ENCODE peak calls at places on chromosomes 7 and 10, in ten cellular contexts. One of them, this sample, is unnamed.

GRCh38 chr10:102384053-102384452 is 11.5 kb upstream of the NFKB2 start:
- DNase-seq in BJ: no peak
- DNase-seq in AG20443: no peak
- DNase-seq in EH: peak
- DNase-seq in activated effector memory CD4-positive, alpha-beta T cell treated with anti-CD3 and anti-CD28 coated beads, Interleukin-2, amount 50 U/mL, for 16 hours: no peak
- DNase-seq in EL: no peak
- DNase-seq in activated CD4-positive, alpha-beta T cell treated with anti-CD3 and anti-CD28 coated beads, Interleukin-2, amount 50 U/mL, for 1 hour: peak
- DNase-seq in fibroblast of lung: no peak
- DNase-seq in NCI-H2081: no peak
- DNase-seq in KG1: no peak
- DNase-seq in this sample: no peak

GRCh38 chr10:43259981-43260761 is 6.7 kb downstream of the RASGEF1A start:
- DNase-seq in EL: no peak
- DNase-seq in AG20443: peak
- DNase-seq in BJ: no peak
- DNase-seq in NCI-H2081: peak
- DNase-seq in KG1: peak
- DNase-seq in activated CD4-positive, alpha-beta T cell treated with anti-CD3 and anti-CD28 coated beads, Interleukin-2, amount 50 U/mL, for 1 hour: no peak
- DNase-seq in fibroblast of lung: no peak
- DNase-seq in EH: peak
- DNase-seq in activated effector memory CD4-positive, alpha-beta T cell treated with anti-CD3 and anti-CD28 coated beads, Interleukin-2, amount 50 U/mL, for 16 hours: peak
- DNase-seq in this sample: peak

GRCh38 chr10:68251146-68251545 is 19.2 kb upstream of the ATOH7 start:
- DNase-seq in KG1: no peak
- DNase-seq in activated effector memory CD4-positive, alpha-beta T cell treated with anti-CD3 and anti-CD28 coated beads, Interleukin-2, amount 50 U/mL, for 16 hours: no peak
- DNase-seq in NCI-H2081: no peak
- DNase-seq in AG20443: no peak
- DNase-seq in EH: no peak
- DNase-seq in BJ: no peak
- DNase-seq in EL: no peak
- DNase-seq in activated CD4-positive, alpha-beta T cell treated with anti-CD3 and anti-CD28 coated beads, Interleukin-2, amount 50 U/mL, for 1 hour: no peak
- DNase-seq in fibroblast of lung: no peak
- DNase-seq in this sample: no peak

GRCh38 chr7:27774717-27775328 is 34.9 kb downstream of the TAX1BP1 start:
- DNase-seq in activated effector memory CD4-positive, alpha-beta T cell treated with anti-CD3 and anti-CD28 coated beads, Interleukin-2, amount 50 U/mL, for 16 hours: no peak
- DNase-seq in EL: peak
- DNase-seq in BJ: no peak
- DNase-seq in fibroblast of lung: peak
- DNase-seq in KG1: no peak
- DNase-seq in NCI-H2081: no peak
- DNase-seq in activated CD4-positive, alpha-beta T cell treated with anti-CD3 and anti-CD28 coated beads, Interleukin-2, amount 50 U/mL, for 1 hour: no peak
- DNase-seq in AG20443: peak
- DNase-seq in EH: peak
- DNase-seq in this sample: peak

GRCh38 chr10:118543714-118544400 is 51.6 kb downstream of the PRLHR start:
- DNase-seq in NCI-H2081: peak
- DNase-seq in KG1: no peak
- DNase-seq in activated effector memory CD4-positive, alpha-beta T cell treated with anti-CD3 and anti-CD28 coated beads, Interleukin-2, amount 50 U/mL, for 16 hours: peak
- DNase-seq in BJ: no peak
- DNase-seq in EH: peak
- DNase-seq in activated CD4-positive, alpha-beta T cell treated with anti-CD3 and anti-CD28 coated beads, Interleukin-2, amount 50 U/mL, for 1 hour: peak
- DNase-seq in EL: peak
- DNase-seq in AG20443: peak
- DNase-seq in fibroblast of lung: peak
- DNase-seq in this sample: peak

GRCh38 chr7:145184956-145185355 is 349.1 kb upstream of the TPK1 start:
- DNase-seq in fibroblast of lung: no peak
- DNase-seq in activated CD4-positive, alpha-beta T cell treated with anti-CD3 and anti-CD28 coated beads, Interleukin-2, amount 50 U/mL, for 1 hour: no peak
- DNase-seq in BJ: no peak
- DNase-seq in NCI-H2081: no peak
- DNase-seq in EH: no peak
- DNase-seq in activated effector memory CD4-positive, alpha-beta T cell treated with anti-CD3 and anti-CD28 coated beads, Interleukin-2, amount 50 U/mL, for 16 hours: no peak
- DNase-seq in EL: no peak
- DNase-seq in AG20443: no peak
- DNase-seq in KG1: no peak
- DNase-seq in this sample: no peak

GRCh38 chr10:116043304-116043703 is 229.7 kb downstream of the GFRA1 start:
- DNase-seq in fibroblast of lung: no peak
- DNase-seq in NCI-H2081: no peak
- DNase-seq in activated effector memory CD4-positive, alpha-beta T cell treated with anti-CD3 and anti-CD28 coated beads, Interleukin-2, amount 50 U/mL, for 16 hours: no peak
- DNase-seq in activated CD4-positive, alpha-beta T cell treated with anti-CD3 and anti-CD28 coated beads, Interleukin-2, amount 50 U/mL, for 1 hour: no peak
- DNase-seq in KG1: no peak
- DNase-seq in EH: no peak
- DNase-seq in EL: no peak
- DNase-seq in BJ: no peak
- DNase-seq in AG20443: no peak
- DNase-seq in this sample: no peak

GRCh38 chr10:79354141-79354540 is 6.9 kb downstream of the PPIF start:
- DNase-seq in fibroblast of lung: no peak
- DNase-seq in EL: no peak
- DNase-seq in KG1: no peak
- DNase-seq in NCI-H2081: no peak
- DNase-seq in activated effector memory CD4-positive, alpha-beta T cell treated with anti-CD3 and anti-CD28 coated beads, Interleukin-2, amount 50 U/mL, for 16 hours: no peak
- DNase-seq in AG20443: no peak
- DNase-seq in BJ: no peak
- DNase-seq in EH: no peak
- DNase-seq in activated CD4-positive, alpha-beta T cell treated with anti-CD3 and anti-CD28 coated beads, Interleukin-2, amount 50 U/mL, for 1 hour: no peak
- DNase-seq in this sample: no peak

GRCh38 chr7:101633516-101633915 is 4.4 kb upstream of the MYL10 start:
- DNase-seq in KG1: no peak
- DNase-seq in EH: no peak
- DNase-seq in EL: no peak
- DNase-seq in fibroblast of lung: no peak
- DNase-seq in BJ: no peak
- DNase-seq in activated effector memory CD4-positive, alpha-beta T cell treated with anti-CD3 and anti-CD28 coated beads, Interleukin-2, amount 50 U/mL, for 16 hours: no peak
- DNase-seq in AG20443: no peak
- DNase-seq in NCI-H2081: no peak
- DNase-seq in activated CD4-positive, alpha-beta T cell treated with anti-CD3 and anti-CD28 coated beads, Interleukin-2, amount 50 U/mL, for 1 hour: no peak
- DNase-seq in this sample: no peak

GRCh38 chr7:23530901-23531793 is 634 bp downstream of the TRA2A start:
- DNase-seq in activated effector memory CD4-positive, alpha-beta T cell treated with anti-CD3 and anti-CD28 coated beads, Interleukin-2, amount 50 U/mL, for 16 hours: peak
- DNase-seq in KG1: no peak
- DNase-seq in BJ: no peak
- DNase-seq in AG20443: peak
- DNase-seq in EH: peak
- DNase-seq in activated CD4-positive, alpha-beta T cell treated with anti-CD3 and anti-CD28 coated beads, Interleukin-2, amount 50 U/mL, for 1 hour: peak
- DNase-seq in NCI-H2081: peak
- DNase-seq in EL: peak
- DNase-seq in fibroblast of lung: peak
- DNase-seq in this sample: peak

GRCh38 chr7:157969995-157970394 is 617.6 kb downstream of the PTPRN2 start:
- DNase-seq in AG20443: no peak
- DNase-seq in activated effector memory CD4-positive, alpha-beta T cell treated with anti-CD3 and anti-CD28 coated beads, Interleukin-2, amount 50 U/mL, for 16 hours: no peak
- DNase-seq in BJ: no peak
- DNase-seq in fibroblast of lung: no peak
- DNase-seq in KG1: no peak
- DNase-seq in EL: no peak
- DNase-seq in activated CD4-positive, alpha-beta T cell treated with anti-CD3 and anti-CD28 coated beads, Interleukin-2, amount 50 U/mL, for 1 hour: no peak
- DNase-seq in NCI-H2081: no peak
- DNase-seq in EH: no peak
- DNase-seq in this sample: no peak

GRCh38 chr7:5693529-5693928 is 87.9 kb downstream of the RNF216 start:
- DNase-seq in activated CD4-positive, alpha-beta T cell treated with anti-CD3 and anti-CD28 coated beads, Interleukin-2, amount 50 U/mL, for 1 hour: no peak
- DNase-seq in BJ: no peak
- DNase-seq in EH: peak
- DNase-seq in KG1: peak
- DNase-seq in EL: peak
- DNase-seq in NCI-H2081: no peak
- DNase-seq in fibroblast of lung: peak
- DNase-seq in activated effector memory CD4-positive, alpha-beta T cell treated with anti-CD3 and anti-CD28 coated beads, Interleukin-2, amount 50 U/mL, for 16 hours: peak
- DNase-seq in AG20443: no peak
- DNase-seq in this sample: no peak

GRCh38 chr7:90530263-90530662 is 60.8 kb downstream of the PTTG1IP2 start:
- DNase-seq in EL: peak
- DNase-seq in KG1: no peak
- DNase-seq in activated effector memory CD4-positive, alpha-beta T cell treated with anti-CD3 and anti-CD28 coated beads, Interleukin-2, amount 50 U/mL, for 16 hours: no peak
- DNase-seq in activated CD4-positive, alpha-beta T cell treated with anti-CD3 and anti-CD28 coated beads, Interleukin-2, amount 50 U/mL, for 1 hour: no peak
- DNase-seq in AG20443: peak
- DNase-seq in fibroblast of lung: peak
- DNase-seq in EH: peak
- DNase-seq in BJ: no peak
- DNase-seq in NCI-H2081: no peak
- DNase-seq in this sample: no peak

GRCh38 chr7:74051629-74052410 is 23.8 kb downstream of the ELN start:
- DNase-seq in NCI-H2081: peak
- DNase-seq in activated CD4-positive, alpha-beta T cell treated with anti-CD3 and anti-CD28 coated beads, Interleukin-2, amount 50 U/mL, for 1 hour: no peak
- DNase-seq in fibroblast of lung: no peak
- DNase-seq in BJ: no peak
- DNase-seq in AG20443: no peak
- DNase-seq in EL: peak
- DNase-seq in KG1: no peak
- DNase-seq in activated effector memory CD4-positive, alpha-beta T cell treated with anti-CD3 and anti-CD28 coated beads, Interleukin-2, amount 50 U/mL, for 16 hours: no peak
- DNase-seq in EH: peak
- DNase-seq in this sample: no peak

GRCh38 chr10:43851030-43851429 is 202.3 kb upstream of the ZNF32 start:
- DNase-seq in AG20443: no peak
- DNase-seq in EH: no peak
- DNase-seq in activated effector memory CD4-positive, alpha-beta T cell treated with anti-CD3 and anti-CD28 coated beads, Interleukin-2, amount 50 U/mL, for 16 hours: no peak
- DNase-seq in KG1: no peak
- DNase-seq in BJ: no peak
- DNase-seq in activated CD4-positive, alpha-beta T cell treated with anti-CD3 and anti-CD28 coated beads, Interleukin-2, amount 50 U/mL, for 1 hour: no peak
- DNase-seq in EL: no peak
- DNase-seq in NCI-H2081: no peak
- DNase-seq in fibroblast of lung: no peak
- DNase-seq in this sample: no peak

GRCh38 chr7:140525741-140526140 is 46.4 kb upstream of the MKRN1 start:
- DNase-seq in AG20443: peak
- DNase-seq in EL: no peak
- DNase-seq in EH: peak
- DNase-seq in KG1: no peak
- DNase-seq in BJ: peak
- DNase-seq in fibroblast of lung: peak
- DNase-seq in activated CD4-positive, alpha-beta T cell treated with anti-CD3 and anti-CD28 coated beads, Interleukin-2, amount 50 U/mL, for 1 hour: no peak
- DNase-seq in activated effector memory CD4-positive, alpha-beta T cell treated with anti-CD3 and anti-CD28 coated beads, Interleukin-2, amount 50 U/mL, for 16 hours: peak
- DNase-seq in NCI-H2081: no peak
- DNase-seq in this sample: no peak

GRCh38 chr7:86926732-86927131 is 132.7 kb downstream of the ELAPOR2 start:
- DNase-seq in EH: peak
- DNase-seq in KG1: peak
- DNase-seq in fibroblast of lung: peak
- DNase-seq in activated effector memory CD4-positive, alpha-beta T cell treated with anti-CD3 and anti-CD28 coated beads, Interleukin-2, amount 50 U/mL, for 16 hours: no peak
- DNase-seq in BJ: no peak
- DNase-seq in EL: peak
- DNase-seq in NCI-H2081: peak
- DNase-seq in AG20443: peak
- DNase-seq in activated CD4-positive, alpha-beta T cell treated with anti-CD3 and anti-CD28 coated beads, Interleukin-2, amount 50 U/mL, for 1 hour: no peak
- DNase-seq in this sample: peak

GRCh38 chr7:157786375-157787274 is 449.8 kb downstream of the DNAJB6 start:
- DNase-seq in EL: no peak
- DNase-seq in activated effector memory CD4-positive, alpha-beta T cell treated with anti-CD3 and anti-CD28 coated beads, Interleukin-2, amount 50 U/mL, for 16 hours: no peak
- DNase-seq in fibroblast of lung: no peak
- DNase-seq in NCI-H2081: no peak
- DNase-seq in AG20443: no peak
- DNase-seq in KG1: no peak
- DNase-seq in EH: no peak
- DNase-seq in activated CD4-positive, alpha-beta T cell treated with anti-CD3 and anti-CD28 coated beads, Interleukin-2, amount 50 U/mL, for 1 hour: no peak
- DNase-seq in BJ: no peak
- DNase-seq in this sample: no peak

GRCh38 chr7:157496426-157497275 is 159.8 kb downstream of the DNAJB6 start:
- DNase-seq in activated effector memory CD4-positive, alpha-beta T cell treated with anti-CD3 and anti-CD28 coated beads, Interleukin-2, amount 50 U/mL, for 16 hours: peak
- DNase-seq in BJ: no peak
- DNase-seq in fibroblast of lung: no peak
- DNase-seq in activated CD4-positive, alpha-beta T cell treated with anti-CD3 and anti-CD28 coated beads, Interleukin-2, amount 50 U/mL, for 1 hour: no peak
- DNase-seq in EL: no peak
- DNase-seq in KG1: no peak
- DNase-seq in EH: no peak
- DNase-seq in NCI-H2081: no peak
- DNase-seq in AG20443: no peak
- DNase-seq in this sample: no peak

GRCh38 chr7:43522406-43523156 is 60.3 kb upstream of the STK17A start:
- DNase-seq in EL: peak
- DNase-seq in NCI-H2081: no peak
- DNase-seq in activated effector memory CD4-positive, alpha-beta T cell treated with anti-CD3 and anti-CD28 coated beads, Interleukin-2, amount 50 U/mL, for 16 hours: no peak
- DNase-seq in activated CD4-positive, alpha-beta T cell treated with anti-CD3 and anti-CD28 coated beads, Interleukin-2, amount 50 U/mL, for 1 hour: no peak
- DNase-seq in AG20443: peak
- DNase-seq in fibroblast of lung: peak
- DNase-seq in BJ: peak
- DNase-seq in KG1: no peak
- DNase-seq in EH: peak
- DNase-seq in this sample: peak